ENCODE peak calls at places on chromosomes 4 and X, in nine cellular contexts. One of them, this sample, is unnamed.

GRCh38 chr4:128709268-128709667 is 100.2 kb upstream of the JADE1 start:
- DNase-seq in neural progenitor cell: no peak
- DNase-seq in DND-41: peak
- DNase-seq in breast epithelium: no peak
- DNase-seq in fibroblast of lung: no peak
- DNase-seq in HCT116: no peak
- DNase-seq in heart right ventricle: no peak
- DNase-seq in brain microvascular endothelial cell: no peak
- DNase-seq in lower leg skin: no peak
- DNase-seq in this sample: no peak

GRCh38 chr4:4791299-4791798 is 68.1 kb upstream of the MSX1 start:
- DNase-seq in brain microvascular endothelial cell: no peak
- DNase-seq in neural progenitor cell: peak
- DNase-seq in lower leg skin: no peak
- DNase-seq in breast epithelium: no peak
- DNase-seq in DND-41: no peak
- DNase-seq in HCT116: no peak
- DNase-seq in heart right ventricle: peak
- DNase-seq in fibroblast of lung: no peak
- DNase-seq in this sample: no peak

GRCh38 chr4:108473163-108473720 is 147.1 kb upstream of the RPL34 start:
- DNase-seq in brain microvascular endothelial cell: no peak
- DNase-seq in breast epithelium: no peak
- DNase-seq in heart right ventricle: no peak
- DNase-seq in lower leg skin: no peak
- DNase-seq in neural progenitor cell: no peak
- DNase-seq in HCT116: no peak
- DNase-seq in DND-41: no peak
- DNase-seq in fibroblast of lung: peak
- DNase-seq in this sample: no peak

GRCh38 chr4:126230244-126230643 is 915.5 kb downstream of the FAT4 start:
- DNase-seq in brain microvascular endothelial cell: no peak
- DNase-seq in HCT116: no peak
- DNase-seq in DND-41: no peak
- DNase-seq in breast epithelium: no peak
- DNase-seq in lower leg skin: no peak
- DNase-seq in fibroblast of lung: no peak
- DNase-seq in heart right ventricle: no peak
- DNase-seq in neural progenitor cell: no peak
- DNase-seq in this sample: no peak

GRCh38 chr4:36243355-36244256 is 708 bp downstream of the ARAP2 start:
- DNase-seq in heart right ventricle: peak
- DNase-seq in neural progenitor cell: no peak
- DNase-seq in fibroblast of lung: peak
- DNase-seq in breast epithelium: peak
- DNase-seq in brain microvascular endothelial cell: no peak
- DNase-seq in HCT116: no peak
- DNase-seq in DND-41: peak
- DNase-seq in lower leg skin: no peak
- DNase-seq in this sample: peak

GRCh38 chr4:154720123-154720522 is 23.7 kb upstream of the LRAT start:
- DNase-seq in heart right ventricle: no peak
- DNase-seq in neural progenitor cell: no peak
- DNase-seq in breast epithelium: no peak
- DNase-seq in DND-41: no peak
- DNase-seq in brain microvascular endothelial cell: no peak
- DNase-seq in fibroblast of lung: no peak
- DNase-seq in HCT116: peak
- DNase-seq in lower leg skin: no peak
- DNase-seq in this sample: no peak

GRCh38 chrX:19650996-19651395 is 135.7 kb upstream of the MAP3K15 start:
- DNase-seq in brain microvascular endothelial cell: no peak
- DNase-seq in heart right ventricle: no peak
- DNase-seq in breast epithelium: no peak
- DNase-seq in fibroblast of lung: no peak
- DNase-seq in neural progenitor cell: no peak
- DNase-seq in lower leg skin: no peak
- DNase-seq in DND-41: no peak
- DNase-seq in HCT116: no peak
- DNase-seq in this sample: no peak

GRCh38 chrX:68718443-68718820 is 71.0 kb downstream of the STARD8 start:
- DNase-seq in HCT116: no peak
- DNase-seq in DND-41: no peak
- DNase-seq in neural progenitor cell: no peak
- DNase-seq in lower leg skin: no peak
- DNase-seq in heart right ventricle: no peak
- DNase-seq in fibroblast of lung: no peak
- DNase-seq in breast epithelium: no peak
- DNase-seq in brain microvascular endothelial cell: no peak
- DNase-seq in this sample: no peak

GRCh38 chrX:130083656-130084382 is 26.5 kb downstream of the ELF4 start:
- DNase-seq in neural progenitor cell: no peak
- DNase-seq in brain microvascular endothelial cell: no peak
- DNase-seq in breast epithelium: no peak
- DNase-seq in fibroblast of lung: no peak
- DNase-seq in heart right ventricle: no peak
- DNase-seq in lower leg skin: no peak
- DNase-seq in DND-41: no peak
- DNase-seq in HCT116: no peak
- DNase-seq in this sample: no peak

GRCh38 chr4:76607846-76608245 is 172.8 kb downstream of the SHROOM3 start:
- DNase-seq in HCT116: no peak
- DNase-seq in heart right ventricle: no peak
- DNase-seq in neural progenitor cell: no peak
- DNase-seq in breast epithelium: no peak
- DNase-seq in lower leg skin: no peak
- DNase-seq in DND-41: no peak
- DNase-seq in brain microvascular endothelial cell: no peak
- DNase-seq in fibroblast of lung: no peak
- DNase-seq in this sample: no peak

GRCh38 chr4:97208749-97209148 is 934.5 kb downstream of the STPG2 start:
- DNase-seq in DND-41: no peak
- DNase-seq in lower leg skin: no peak
- DNase-seq in HCT116: no peak
- DNase-seq in heart right ventricle: no peak
- DNase-seq in breast epithelium: no peak
- DNase-seq in brain microvascular endothelial cell: no peak
- DNase-seq in neural progenitor cell: no peak
- DNase-seq in fibroblast of lung: no peak
- DNase-seq in this sample: no peak

GRCh38 chr4:173264960-173265281 is 69.2 kb downstream of the HMGB2 start:
- DNase-seq in HCT116: no peak
- DNase-seq in neural progenitor cell: no peak
- DNase-seq in DND-41: no peak
- DNase-seq in fibroblast of lung: no peak
- DNase-seq in brain microvascular endothelial cell: no peak
- DNase-seq in heart right ventricle: no peak
- DNase-seq in lower leg skin: no peak
- DNase-seq in breast epithelium: no peak
- DNase-seq in this sample: no peak

GRCh38 chr4:78138252-78138651 is 81.1 kb downstream of the FRAS1 start:
- DNase-seq in breast epithelium: no peak
- DNase-seq in heart right ventricle: no peak
- DNase-seq in HCT116: no peak
- DNase-seq in fibroblast of lung: no peak
- DNase-seq in DND-41: no peak
- DNase-seq in neural progenitor cell: no peak
- DNase-seq in brain microvascular endothelial cell: no peak
- DNase-seq in lower leg skin: no peak
- DNase-seq in this sample: no peak

GRCh38 chr4:111070390-111070789 is 447.5 kb upstream of the PITX2 start:
- DNase-seq in breast epithelium: no peak
- DNase-seq in fibroblast of lung: no peak
- DNase-seq in lower leg skin: no peak
- DNase-seq in heart right ventricle: no peak
- DNase-seq in brain microvascular endothelial cell: no peak
- DNase-seq in neural progenitor cell: no peak
- DNase-seq in DND-41: no peak
- DNase-seq in HCT116: no peak
- DNase-seq in this sample: no peak

GRCh38 chr4:52711271-52711670 is 40.0 kb downstream of the ERVMER34-1 start:
- DNase-seq in HCT116: no peak
- DNase-seq in breast epithelium: no peak
- DNase-seq in fibroblast of lung: no peak
- DNase-seq in brain microvascular endothelial cell: no peak
- DNase-seq in neural progenitor cell: no peak
- DNase-seq in DND-41: no peak
- DNase-seq in heart right ventricle: no peak
- DNase-seq in lower leg skin: no peak
- DNase-seq in this sample: no peak

GRCh38 chrX:39327255-39327654 is 526.0 kb downstream of the MID1IP1 start:
- DNase-seq in fibroblast of lung: no peak
- DNase-seq in DND-41: no peak
- DNase-seq in brain microvascular endothelial cell: no peak
- DNase-seq in breast epithelium: no peak
- DNase-seq in heart right ventricle: no peak
- DNase-seq in lower leg skin: no peak
- DNase-seq in HCT116: no peak
- DNase-seq in neural progenitor cell: no peak
- DNase-seq in this sample: no peak

GRCh38 chr4:58507079-58507478 is 1396.9 kb upstream of the IGFBP7 start:
- DNase-seq in breast epithelium: no peak
- DNase-seq in brain microvascular endothelial cell: no peak
- DNase-seq in lower leg skin: no peak
- DNase-seq in HCT116: no peak
- DNase-seq in DND-41: no peak
- DNase-seq in fibroblast of lung: no peak
- DNase-seq in neural progenitor cell: peak
- DNase-seq in heart right ventricle: no peak
- DNase-seq in this sample: no peak

GRCh38 chrX:151537572-151537971 is 25.9 kb upstream of the PASD1 start:
- DNase-seq in lower leg skin: no peak
- DNase-seq in breast epithelium: no peak
- DNase-seq in heart right ventricle: no peak
- DNase-seq in HCT116: no peak
- DNase-seq in neural progenitor cell: no peak
- DNase-seq in brain microvascular endothelial cell: no peak
- DNase-seq in fibroblast of lung: no peak
- DNase-seq in DND-41: no peak
- DNase-seq in this sample: no peak

GRCh38 chr4:19707876-19708275 is 543.8 kb upstream of the SLIT2 start:
- DNase-seq in breast epithelium: no peak
- DNase-seq in fibroblast of lung: no peak
- DNase-seq in lower leg skin: no peak
- DNase-seq in HCT116: no peak
- DNase-seq in brain microvascular endothelial cell: peak
- DNase-seq in neural progenitor cell: no peak
- DNase-seq in heart right ventricle: no peak
- DNase-seq in DND-41: no peak
- DNase-seq in this sample: peak

GRCh38 chrX:16119353-16120220 is 3.8 kb upstream of the GRPR start:
- DNase-seq in neural progenitor cell: no peak
- DNase-seq in fibroblast of lung: no peak
- DNase-seq in heart right ventricle: no peak
- DNase-seq in brain microvascular endothelial cell: no peak
- DNase-seq in breast epithelium: no peak
- DNase-seq in DND-41: no peak
- DNase-seq in lower leg skin: no peak
- DNase-seq in HCT116: no peak
- DNase-seq in this sample: no peak
- H3K4me3 ChIP-seq in neural progenitor cell: no peak
- H3K4me3 ChIP-seq in fibroblast of lung: no peak
- H3K4me3 ChIP-seq in heart right ventricle: no peak
- H3K4me3 ChIP-seq in brain microvascular endothelial cell: no peak
- H3K4me3 ChIP-seq in breast epithelium: no peak
- H3K4me3 ChIP-seq in DND-41: no peak
- H3K4me3 ChIP-seq in lower leg skin: no peak
- H3K4me3 ChIP-seq in HCT116: no peak
- H3K4me3 ChIP-seq in this sample: no peak

DNA sequence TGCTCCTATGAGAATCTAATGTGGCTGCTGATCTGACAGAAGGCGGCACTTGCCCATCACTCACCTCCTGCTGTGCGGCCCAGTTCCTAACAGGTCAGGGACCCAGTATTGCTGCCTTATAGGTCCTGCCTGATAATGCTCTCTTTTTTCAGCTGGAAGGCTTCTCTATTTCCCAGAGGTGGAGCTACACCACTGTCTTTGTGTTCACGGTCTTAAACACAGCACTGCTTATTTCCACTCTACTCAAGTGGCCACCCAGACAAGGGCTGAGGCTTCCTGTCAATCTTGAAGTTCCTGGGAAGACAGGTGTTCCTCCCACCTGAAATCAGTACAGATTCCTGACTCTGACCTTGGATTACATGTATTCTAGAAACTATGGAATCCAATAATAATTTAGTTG is 270.6 kb downstream of the NR3C2 start:
- DNase-seq in lower leg skin: no peak
- DNase-seq in brain microvascular endothelial cell: no peak
- DNase-seq in DND-41: no peak
- DNase-seq in heart right ventricle: no peak
- DNase-seq in fibroblast of lung: no peak
- DNase-seq in HCT116: no peak
- DNase-seq in breast epithelium: no peak
- DNase-seq in neural progenitor cell: peak
- DNase-seq in this sample: no peak
- TF ChIP-seq CTCF in lower leg skin: no peak
- TF ChIP-seq CTCF in brain microvascular endothelial cell: no peak
- TF ChIP-seq CTCF in DND-41: no peak
- TF ChIP-seq CTCF in heart right ventricle: no peak
- TF ChIP-seq CTCF in fibroblast of lung: no peak
- TF ChIP-seq CTCF in HCT116: no peak
- TF ChIP-seq CTCF in breast epithelium: no peak
- TF ChIP-seq CTCF in neural progenitor cell: no peak
- TF ChIP-seq CTCF in this sample: no peak

GRCh38 chrX:118498351-118498750 is 2.7 kb downstream of the DOCK11 start:
- DNase-seq in brain microvascular endothelial cell: no peak
- DNase-seq in heart right ventricle: no peak
- DNase-seq in neural progenitor cell: no peak
- DNase-seq in DND-41: no peak
- DNase-seq in breast epithelium: no peak
- DNase-seq in fibroblast of lung: no peak
- DNase-seq in HCT116: no peak
- DNase-seq in lower leg skin: no peak
- DNase-seq in this sample: no peak
- H3K4me3 ChIP-seq in brain microvascular endothelial cell: no peak
- H3K4me3 ChIP-seq in heart right ventricle: no peak
- H3K4me3 ChIP-seq in neural progenitor cell: no peak
- H3K4me3 ChIP-seq in DND-41: no peak
- H3K4me3 ChIP-seq in breast epithelium: no peak
- H3K4me3 ChIP-seq in fibroblast of lung: no peak
- H3K4me3 ChIP-seq in HCT116: no peak
- H3K4me3 ChIP-seq in lower leg skin: no peak
- H3K4me3 ChIP-seq in this sample: no peak

GRCh38 chr4:100306018-100306417 is 115.8 kb upstream of the DDIT4L start:
- DNase-seq in breast epithelium: no peak
- DNase-seq in heart right ventricle: no peak
- DNase-seq in brain microvascular endothelial cell: no peak
- DNase-seq in DND-41: no peak
- DNase-seq in lower leg skin: no peak
- DNase-seq in fibroblast of lung: no peak
- DNase-seq in neural progenitor cell: no peak
- DNase-seq in HCT116: no peak
- DNase-seq in this sample: no peak

GRCh38 chr4:100312615-100313355 is 122.5 kb upstream of the DDIT4L start:
- DNase-seq in lower leg skin: no peak
- DNase-seq in heart right ventricle: no peak
- DNase-seq in DND-41: no peak
- DNase-seq in neural progenitor cell: no peak
- DNase-seq in fibroblast of lung: no peak
- DNase-seq in HCT116: no peak
- DNase-seq in breast epithelium: no peak
- DNase-seq in brain microvascular endothelial cell: no peak
- DNase-seq in this sample: no peak

GRCh38 chr4:100314057-100314456 is 123.8 kb upstream of the DDIT4L start:
- DNase-seq in breast epithelium: no peak
- DNase-seq in DND-41: no peak
- DNase-seq in brain microvascular endothelial cell: no peak
- DNase-seq in fibroblast of lung: no peak
- DNase-seq in neural progenitor cell: peak
- DNase-seq in lower leg skin: no peak
- DNase-seq in heart right ventricle: no peak
- DNase-seq in HCT116: no peak
- DNase-seq in this sample: no peak

GRCh38 chr4:100311181-100311580 is 120.9 kb upstream of the DDIT4L start:
- DNase-seq in breast epithelium: no peak
- DNase-seq in lower leg skin: no peak
- DNase-seq in brain microvascular endothelial cell: no peak
- DNase-seq in heart right ventricle: no peak
- DNase-seq in neural progenitor cell: peak
- DNase-seq in DND-41: peak
- DNase-seq in HCT116: peak
- DNase-seq in fibroblast of lung: no peak
- DNase-seq in this sample: no peak
- TF ChIP-seq CTCF in breast epithelium: no peak
- TF ChIP-seq CTCF in lower leg skin: no peak
- TF ChIP-seq CTCF in brain microvascular endothelial cell: peak
- TF ChIP-seq CTCF in heart right ventricle: no peak
- TF ChIP-seq CTCF in neural progenitor cell: no peak
- TF ChIP-seq CTCF in DND-41: peak
- TF ChIP-seq CTCF in HCT116: peak
- TF ChIP-seq CTCF in fibroblast of lung: no peak
- TF ChIP-seq CTCF in this sample: peak

This sample was measured in cardiac fibroblast.